ENCODE peak calls at places on chromosomes 3 and 15, in eight cellular contexts. One of them, this sample, is unnamed.

GRCh38 chr3:132134611-132135010 is 99.8 kb upstream of the CPNE4 start:
- DNase-seq in BE2C: no peak
- DNase-seq in thoracic aorta: no peak
- DNase-seq in body of pancreas: no peak
- DNase-seq in hepatocyte: no peak
- DNase-seq in choroid plexus epithelial cell: peak
- DNase-seq in CD4-positive, alpha-beta T cell: no peak
- DNase-seq in mesothelial cell of epicardium: no peak
- DNase-seq in this sample: no peak

GRCh38 chr3:43852066-43852465 is 161.3 kb downstream of the ABHD5 start:
- DNase-seq in BE2C: no peak
- DNase-seq in thoracic aorta: no peak
- DNase-seq in body of pancreas: no peak
- DNase-seq in hepatocyte: no peak
- DNase-seq in choroid plexus epithelial cell: peak
- DNase-seq in CD4-positive, alpha-beta T cell: no peak
- DNase-seq in mesothelial cell of epicardium: no peak
- DNase-seq in this sample: no peak

GRCh38 chr3:118478706-118479276 is 555.9 kb downstream of the IGSF11 start:
- DNase-seq in BE2C: no peak
- DNase-seq in thoracic aorta: no peak
- DNase-seq in body of pancreas: no peak
- DNase-seq in hepatocyte: no peak
- DNase-seq in choroid plexus epithelial cell: no peak
- DNase-seq in CD4-positive, alpha-beta T cell: no peak
- DNase-seq in mesothelial cell of epicardium: no peak
- DNase-seq in this sample: no peak

GRCh38 chr3:150081084-150081483 is 110.4 kb upstream of the PFN2 start:
- DNase-seq in BE2C: no peak
- DNase-seq in thoracic aorta: no peak
- DNase-seq in body of pancreas: no peak
- DNase-seq in hepatocyte: no peak
- DNase-seq in choroid plexus epithelial cell: peak
- DNase-seq in CD4-positive, alpha-beta T cell: no peak
- DNase-seq in mesothelial cell of epicardium: no peak
- DNase-seq in this sample: no peak

GRCh38 chr3:13079051-13079450 is 5.8 kb upstream of the IQSEC1 start:
- DNase-seq in BE2C: no peak
- DNase-seq in thoracic aorta: no peak
- DNase-seq in body of pancreas: no peak
- DNase-seq in hepatocyte: no peak
- DNase-seq in choroid plexus epithelial cell: no peak
- DNase-seq in CD4-positive, alpha-beta T cell: no peak
- DNase-seq in mesothelial cell of epicardium: no peak
- DNase-seq in this sample: no peak

GRCh38 chr3:121951291-121951690 is 57.1 kb downstream of the SLC15A2 start:
- DNase-seq in BE2C: no peak
- DNase-seq in thoracic aorta: no peak
- DNase-seq in body of pancreas: peak
- DNase-seq in hepatocyte: peak
- DNase-seq in choroid plexus epithelial cell: peak
- DNase-seq in CD4-positive, alpha-beta T cell: no peak
- DNase-seq in mesothelial cell of epicardium: no peak
- DNase-seq in this sample: no peak

GRCh38 chr15:91302588-91303439 is 202.8 kb downstream of the SV2B start:
- DNase-seq in BE2C: peak
- DNase-seq in thoracic aorta: no peak
- DNase-seq in body of pancreas: peak
- DNase-seq in hepatocyte: peak
- DNase-seq in choroid plexus epithelial cell: peak
- DNase-seq in CD4-positive, alpha-beta T cell: no peak
- DNase-seq in mesothelial cell of epicardium: no peak
- DNase-seq in this sample: peak

GRCh38 chr3:184378650-184379374 is 805 bp upstream of the THPO start:
- DNase-seq in BE2C: no peak
- DNase-seq in thoracic aorta: no peak
- DNase-seq in body of pancreas: no peak
- DNase-seq in hepatocyte: no peak
- DNase-seq in choroid plexus epithelial cell: no peak
- DNase-seq in CD4-positive, alpha-beta T cell: no peak
- DNase-seq in mesothelial cell of epicardium: no peak
- DNase-seq in this sample: no peak

GRCh38 chr3:14289590-14290453 is 111.2 kb downstream of the LSM3 start:
- DNase-seq in BE2C: no peak
- DNase-seq in thoracic aorta: no peak
- DNase-seq in body of pancreas: peak
- DNase-seq in hepatocyte: peak
- DNase-seq in choroid plexus epithelial cell: peak
- DNase-seq in CD4-positive, alpha-beta T cell: no peak
- DNase-seq in mesothelial cell of epicardium: no peak
- DNase-seq in this sample: no peak

GRCh38 chr3:139935071-139935865 is at the start of gene CLSTN2:
- DNase-seq in BE2C: peak
- DNase-seq in thoracic aorta: no peak
- DNase-seq in body of pancreas: peak
- DNase-seq in hepatocyte: peak
- DNase-seq in choroid plexus epithelial cell: peak
- DNase-seq in CD4-positive, alpha-beta T cell: no peak
- DNase-seq in mesothelial cell of epicardium: peak
- DNase-seq in this sample: peak

GRCh38 chr15:59866642-59867041 is 137.5 kb upstream of the FOXB1 start:
- DNase-seq in BE2C: peak
- DNase-seq in thoracic aorta: no peak
- DNase-seq in body of pancreas: no peak
- DNase-seq in hepatocyte: no peak
- DNase-seq in choroid plexus epithelial cell: no peak
- DNase-seq in CD4-positive, alpha-beta T cell: no peak
- DNase-seq in mesothelial cell of epicardium: no peak
- DNase-seq in this sample: no peak

GRCh38 chr3:184353546-184353941 is 7.9 kb downstream of the CLCN2 start:
- DNase-seq in BE2C: no peak
- DNase-seq in thoracic aorta: no peak
- DNase-seq in body of pancreas: no peak
- DNase-seq in hepatocyte: no peak
- DNase-seq in choroid plexus epithelial cell: no peak
- DNase-seq in CD4-positive, alpha-beta T cell: no peak
- DNase-seq in mesothelial cell of epicardium: no peak
- DNase-seq in this sample: no peak

GRCh38 chr3:98732239-98733054 is 30.7 kb upstream of the ST3GAL6 start:
- DNase-seq in BE2C: peak
- DNase-seq in thoracic aorta: no peak
- DNase-seq in body of pancreas: peak
- DNase-seq in hepatocyte: peak
- DNase-seq in choroid plexus epithelial cell: peak
- DNase-seq in CD4-positive, alpha-beta T cell: no peak
- DNase-seq in mesothelial cell of epicardium: peak
- DNase-seq in this sample: peak

GRCh38 chr3:64384561-64384960 is 159.3 kb upstream of the PRICKLE2 start:
- DNase-seq in BE2C: no peak
- DNase-seq in thoracic aorta: no peak
- DNase-seq in body of pancreas: no peak
- DNase-seq in hepatocyte: no peak
- DNase-seq in choroid plexus epithelial cell: no peak
- DNase-seq in CD4-positive, alpha-beta T cell: no peak
- DNase-seq in mesothelial cell of epicardium: no peak
- DNase-seq in this sample: no peak

GRCh38 chr15:24954783-24955548 is at the start of the genes SNRPN and SNURF:
- DNase-seq in BE2C: peak
- DNase-seq in thoracic aorta: peak
- DNase-seq in body of pancreas: peak
- DNase-seq in hepatocyte: peak
- DNase-seq in choroid plexus epithelial cell: peak
- DNase-seq in CD4-positive, alpha-beta T cell: peak
- DNase-seq in mesothelial cell of epicardium: peak
- DNase-seq in this sample: peak

GRCh38 chr15:81400640-81401236 is 26.7 kb upstream of the TMC3 start:
- DNase-seq in BE2C: no peak
- DNase-seq in thoracic aorta: no peak
- DNase-seq in body of pancreas: peak
- DNase-seq in hepatocyte: peak
- DNase-seq in choroid plexus epithelial cell: peak
- DNase-seq in CD4-positive, alpha-beta T cell: no peak
- DNase-seq in mesothelial cell of epicardium: no peak
- DNase-seq in this sample: no peak

GRCh38 chr15:49621327-49622210 is 721 bp downstream of the DTWD1 start:
- DNase-seq in BE2C: no peak
- DNase-seq in thoracic aorta: no peak
- DNase-seq in body of pancreas: peak
- DNase-seq in hepatocyte: no peak
- DNase-seq in choroid plexus epithelial cell: peak
- DNase-seq in CD4-positive, alpha-beta T cell: no peak
- DNase-seq in mesothelial cell of epicardium: no peak
- DNase-seq in this sample: no peak

DNA sequence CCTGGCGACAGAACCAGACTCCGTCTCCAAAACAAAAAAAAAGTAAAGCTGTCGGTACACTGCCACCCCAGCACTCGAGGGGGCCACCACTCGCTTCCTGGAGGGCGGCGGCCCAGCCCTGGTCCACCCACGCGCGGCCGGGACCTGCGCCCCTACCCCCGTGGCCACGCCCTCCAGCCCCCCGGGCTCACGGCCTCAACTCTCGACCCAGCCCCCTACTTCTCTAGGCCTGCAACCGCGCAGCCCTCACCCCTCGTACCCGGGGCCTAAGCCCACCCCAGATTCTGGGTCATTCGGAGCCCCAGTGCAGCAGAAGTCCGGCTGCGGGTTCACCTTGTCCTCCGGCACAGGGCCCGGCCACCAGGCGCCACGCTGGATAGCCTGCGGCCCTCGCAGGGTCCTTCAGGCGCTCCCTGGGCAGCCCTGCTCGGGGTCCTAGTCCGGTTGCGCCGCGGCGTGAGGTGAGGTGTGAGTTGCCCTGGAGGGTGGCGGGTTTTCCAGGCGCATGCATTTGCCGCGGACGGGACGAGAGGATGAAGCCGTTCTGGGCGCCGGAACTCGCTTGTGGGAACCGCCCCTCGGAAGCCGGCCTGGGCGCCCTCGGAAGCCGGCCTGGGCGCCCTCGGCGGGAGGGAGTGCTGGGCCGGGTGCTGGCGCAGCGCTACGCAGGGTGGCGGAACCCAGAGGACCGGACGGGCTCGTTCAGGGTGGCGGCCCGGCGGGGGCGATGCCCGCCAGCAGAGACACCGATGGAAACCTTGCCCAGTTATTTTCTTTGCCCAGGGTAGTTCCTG is 32.2 kb downstream of the SPINK8 start:
- DNase-seq in BE2C: peak
- DNase-seq in thoracic aorta: peak
- DNase-seq in body of pancreas: peak
- DNase-seq in hepatocyte: peak
- DNase-seq in choroid plexus epithelial cell: peak
- DNase-seq in CD4-positive, alpha-beta T cell: peak
- DNase-seq in mesothelial cell of epicardium: peak
- DNase-seq in this sample: peak
- TF ChIP-seq CTCF in BE2C: no peak
- TF ChIP-seq CTCF in thoracic aorta: peak
- TF ChIP-seq CTCF in body of pancreas: no peak
- TF ChIP-seq CTCF in hepatocyte: no peak
- TF ChIP-seq CTCF in choroid plexus epithelial cell: no peak
- TF ChIP-seq CTCF in CD4-positive, alpha-beta T cell: no peak
- TF ChIP-seq CTCF in mesothelial cell of epicardium: no peak
- TF ChIP-seq CTCF in this sample: peak

DNA sequence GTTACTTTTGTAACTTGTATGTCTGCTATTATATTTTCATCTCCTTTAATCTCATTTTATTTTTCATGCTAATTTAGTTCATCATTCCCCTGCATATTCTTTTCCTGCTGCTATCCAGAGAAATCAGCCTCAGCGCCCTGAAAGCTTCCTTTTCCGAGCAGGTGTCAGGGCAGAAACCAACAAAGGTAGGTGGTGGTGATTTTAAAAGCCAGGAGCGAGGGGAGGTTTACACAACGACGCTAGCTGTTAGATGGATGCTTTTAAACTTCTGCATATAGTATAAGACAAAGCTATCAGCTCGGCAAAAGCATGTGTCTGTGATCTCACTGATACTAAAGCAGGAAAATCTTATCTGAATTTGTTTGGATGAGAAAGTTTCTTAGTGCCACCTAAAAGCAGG is 75.0 kb downstream of the LRCH3 start:
- DNase-seq in BE2C: no peak
- DNase-seq in thoracic aorta: no peak
- DNase-seq in body of pancreas: no peak
- DNase-seq in hepatocyte: no peak
- DNase-seq in choroid plexus epithelial cell: no peak
- DNase-seq in CD4-positive, alpha-beta T cell: no peak
- DNase-seq in mesothelial cell of epicardium: no peak
- DNase-seq in this sample: no peak
- TF ChIP-seq CTCF in BE2C: no peak
- TF ChIP-seq CTCF in thoracic aorta: no peak
- TF ChIP-seq CTCF in body of pancreas: no peak
- TF ChIP-seq CTCF in hepatocyte: no peak
- TF ChIP-seq CTCF in choroid plexus epithelial cell: no peak
- TF ChIP-seq CTCF in CD4-positive, alpha-beta T cell: no peak
- TF ChIP-seq CTCF in mesothelial cell of epicardium: no peak
- TF ChIP-seq CTCF in this sample: no peak

DNA sequence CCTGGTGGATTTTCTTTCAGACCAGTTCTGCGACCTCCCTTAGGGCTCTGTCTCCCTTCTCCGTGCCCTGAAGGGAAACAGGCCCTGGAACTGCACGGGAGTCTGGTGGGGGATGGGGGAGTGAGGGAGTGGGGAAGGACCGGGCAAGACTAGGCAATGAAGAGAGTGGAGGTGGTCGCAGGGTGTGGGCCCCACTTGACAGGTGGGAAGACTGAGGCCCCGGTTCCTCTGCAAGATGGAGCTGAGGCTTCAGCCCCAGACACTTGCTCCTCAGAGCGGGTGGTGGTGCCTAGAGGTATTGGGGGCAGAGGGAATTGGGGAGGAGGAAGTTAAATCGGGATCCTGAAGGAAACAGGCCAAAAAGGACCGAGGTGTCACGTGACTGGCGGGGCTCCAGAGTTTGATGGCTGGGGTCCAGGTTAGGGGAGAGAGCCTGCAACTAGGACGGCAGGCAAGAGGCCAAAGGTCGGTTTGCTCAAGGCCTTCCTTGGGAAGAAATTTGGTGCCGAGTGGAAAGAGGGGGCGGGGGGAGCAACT is 597 bp upstream of the CAMK1 start:
- DNase-seq in BE2C: no peak
- DNase-seq in thoracic aorta: peak
- DNase-seq in body of pancreas: peak
- DNase-seq in hepatocyte: peak
- DNase-seq in choroid plexus epithelial cell: peak
- DNase-seq in CD4-positive, alpha-beta T cell: no peak
- DNase-seq in mesothelial cell of epicardium: no peak
- DNase-seq in this sample: no peak
- TF ChIP-seq CTCF in BE2C: no peak
- TF ChIP-seq CTCF in thoracic aorta: no peak
- TF ChIP-seq CTCF in body of pancreas: no peak
- TF ChIP-seq CTCF in hepatocyte: no peak
- TF ChIP-seq CTCF in choroid plexus epithelial cell: no peak
- TF ChIP-seq CTCF in CD4-positive, alpha-beta T cell: no peak
- TF ChIP-seq CTCF in mesothelial cell of epicardium: no peak
- TF ChIP-seq CTCF in this sample: no peak

DNA sequence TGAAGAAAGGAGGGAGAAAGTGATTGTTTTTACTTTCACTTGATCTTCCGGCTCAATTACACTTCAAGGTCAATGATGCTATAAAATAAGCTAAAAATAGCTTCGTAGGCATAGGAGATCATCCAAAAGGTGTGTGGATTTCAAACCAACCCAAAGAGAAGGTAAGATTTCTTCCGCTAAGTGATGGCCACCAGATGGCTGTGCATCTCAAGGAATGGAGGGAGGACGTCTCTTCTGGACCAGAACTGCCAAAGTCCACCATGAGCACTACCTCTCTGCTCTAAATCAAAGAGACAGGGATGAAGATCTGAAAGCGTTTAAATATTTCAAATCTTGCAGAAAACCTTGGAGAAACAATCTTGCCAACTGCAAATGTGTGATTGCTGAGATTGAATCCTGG is 199.1 kb upstream of the ZPLD1 start:
- DNase-seq in BE2C: no peak
- DNase-seq in thoracic aorta: no peak
- DNase-seq in body of pancreas: no peak
- DNase-seq in hepatocyte: peak
- DNase-seq in choroid plexus epithelial cell: peak
- DNase-seq in CD4-positive, alpha-beta T cell: no peak
- DNase-seq in mesothelial cell of epicardium: no peak
- DNase-seq in this sample: no peak
- TF ChIP-seq CTCF in BE2C: peak
- TF ChIP-seq CTCF in thoracic aorta: no peak
- TF ChIP-seq CTCF in body of pancreas: peak
- TF ChIP-seq CTCF in hepatocyte: peak
- TF ChIP-seq CTCF in choroid plexus epithelial cell: peak
- TF ChIP-seq CTCF in CD4-positive, alpha-beta T cell: peak
- TF ChIP-seq CTCF in mesothelial cell of epicardium: no peak
- TF ChIP-seq CTCF in this sample: no peak

This sample was measured in glutamatergic neuron.